ENCODE peak calls at places on chromosomes 7 and 10, in five cellular contexts. X, U, T, W and V are unnamed samples.

GRCh38 chr10:79285315-79286185 is 61.7 kb upstream of the PPIF start:
- DNase-seq in X (no peak), U (no peak), T (no peak), W (no peak), V (no peak)

GRCh38 chr10:46553238-46554049 is 3.0 kb downstream of the GPRIN2 start:
- DNase-seq in X (peak), U (peak), T (peak), W (no peak), V (peak)

GRCh38 chr10:107899075-107899474 is 734.6 kb upstream of the SORCS1 start:
- DNase-seq in X (no peak), U (no peak), T (no peak), W (no peak), V (no peak)

GRCh38 chr10:129568562-129569344 is 101.7 kb downstream of the MGMT start:
- DNase-seq in X (no peak), U (no peak), T (no peak), W (no peak), V (no peak)

GRCh38 chr10:47402681-47403301 is 18.7 kb upstream of the ZNF488 start:
- DNase-seq in X (peak), U (peak), T (peak), W (peak), V (peak)

GRCh38 chr10:127153166-127153565 is 43.2 kb downstream of the INSYN2A start:
- DNase-seq in X (no peak), U (no peak), T (no peak), W (no peak), V (no peak)

GRCh38 chr10:97659589-97659988 is 19.1 kb downstream of the PI4K2A start:
- DNase-seq in X (no peak), U (no peak), T (no peak), W (peak), V (no peak)

GRCh38 chr7:116259156-116259555 is 48.8 kb downstream of the TES start:
- DNase-seq in X (no peak), U (no peak), T (no peak), W (peak), V (no peak)

GRCh38 chr7:159049266-159050025 is 95.2 kb downstream of the VIPR2 start:
- DNase-seq in X (no peak), U (no peak), T (no peak), W (no peak), V (no peak)

GRCh38 chr7:27066148-27066547 is 29.7 kb downstream of the HOXA1 start:
- DNase-seq in X (no peak), U (no peak), T (no peak), W (no peak), V (no peak)

GRCh38 chr7:135877799-135878198 is 99.4 kb downstream of the MTPN start:
- DNase-seq in X (no peak), U (no peak), T (no peak), W (peak), V (no peak)

GRCh38 chr7:26857534-26858228 is 6.7 kb downstream of the SKAP2 start:
- DNase-seq in X (no peak), U (peak), T (peak), W (no peak), V (peak)

GRCh38 chr7:103613655-103614642 is 167.9 kb upstream of the SLC26A5 start:
- DNase-seq in X (no peak), U (no peak), T (no peak), W (peak), V (no peak)

GRCh38 chr10:122462533-122463465 is 1.4 kb downstream of the HTRA1 start:
- DNase-seq in X (no peak), U (peak), T (peak), W (peak), V (no peak)

GRCh38 chr10:49768731-49769130 is 6.6 kb upstream of the OGDHL start:
- DNase-seq in X (no peak), U (no peak), T (no peak), W (no peak), V (no peak)

GRCh38 chr7:74006451-74007259 is 21.3 kb upstream of the ELN start:
- DNase-seq in X (no peak), U (no peak), T (peak), W (peak), V (no peak)

GRCh38 chr7:21194936-21195335 is 232.9 kb upstream of the SP4 start:
- DNase-seq in X (no peak), U (no peak), T (no peak), W (no peak), V (no peak)

GRCh38 chr7:80707318-80707717 is 68.9 kb downstream of the CD36 start:
- DNase-seq in X (no peak), U (no peak), T (no peak), W (no peak), V (no peak)

GRCh38 chr7:2953099-2953498 is 90.6 kb downstream of the CARD11 start:
- DNase-seq in X (no peak), U (no peak), T (no peak), W (no peak), V (no peak)

GRCh38 chr10:27225011-27225590 is 15.5 kb downstream of the ACBD5 start:
- DNase-seq in X (no peak), U (no peak), T (no peak), W (no peak), V (no peak)

GRCh38 chr10:24034571-24034970 is 174.4 kb upstream of the KIAA1217 start:
- DNase-seq in X (no peak), U (no peak), T (no peak), W (peak), V (no peak)

GRCh38 chr10:77505431-77506334 is 131.9 kb downstream of the KCNMA1 start:
- DNase-seq in X (no peak), U (no peak), T (no peak), W (peak), V (no peak)

GRCh38 chr10:117318909-117319308 is 56.3 kb downstream of the PDZD8 start:
- DNase-seq in X (no peak), U (no peak), T (no peak), W (peak), V (no peak)

GRCh38 chr10:48444266-48444665 is 137.8 kb downstream of the MAPK8 start:
- DNase-seq in X (no peak), U (no peak), T (no peak), W (peak), V (no peak)

GRCh38 chr10:133565441-133566294 is at the start of gene SYCE1:
- DNase-seq in X (peak), U (peak), T (peak), W (no peak), V (peak)

GRCh38 chr7:140242057-140243031 is 65.6 kb upstream of the KDM7A start:
- DNase-seq in X (no peak), U (no peak), T (no peak), W (no peak), V (peak)

GRCh38 chr7:128791121-128791967 is 424 bp upstream of the CCDC136 start:
- DNase-seq in X (no peak), U (peak), T (peak), W (peak), V (peak)

GRCh38 chr7:4667776-4668509 is 14.2 kb upstream of the FOXK1 start:
- DNase-seq in X (no peak), U (peak), T (no peak), W (peak), V (no peak)

DNA sequence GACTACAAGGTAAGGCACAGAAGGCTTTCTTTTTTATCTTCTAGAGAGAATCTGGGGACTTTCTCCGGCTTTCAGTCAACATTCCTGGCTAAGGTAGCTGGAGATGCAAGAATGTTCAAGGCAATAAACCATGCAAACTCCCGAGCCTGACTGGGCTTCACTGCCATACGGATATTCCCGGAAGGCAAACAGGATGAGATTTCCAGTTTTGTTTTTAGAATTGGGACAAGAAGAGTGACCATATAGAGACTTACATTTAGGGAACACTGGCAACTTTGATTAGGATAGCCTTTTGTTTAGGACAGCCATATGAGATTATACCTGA is 269 bp downstream of the CALD1 start:
- DNase-seq in X (no peak), U (no peak), T (no peak), W (no peak), V (no peak)
- H3K27ac ChIP-seq in X (peak), U (peak), T (peak), W (peak), V (peak)

GRCh38 chr7:100802951-100803350 is 24.4 kb downstream of the EPHB4 start:
- DNase-seq in X (no peak), U (no peak), T (no peak), W (no peak), V (peak)
- H3K27ac ChIP-seq in X (peak), U (no peak), T (peak), W (peak), V (peak)

DNA sequence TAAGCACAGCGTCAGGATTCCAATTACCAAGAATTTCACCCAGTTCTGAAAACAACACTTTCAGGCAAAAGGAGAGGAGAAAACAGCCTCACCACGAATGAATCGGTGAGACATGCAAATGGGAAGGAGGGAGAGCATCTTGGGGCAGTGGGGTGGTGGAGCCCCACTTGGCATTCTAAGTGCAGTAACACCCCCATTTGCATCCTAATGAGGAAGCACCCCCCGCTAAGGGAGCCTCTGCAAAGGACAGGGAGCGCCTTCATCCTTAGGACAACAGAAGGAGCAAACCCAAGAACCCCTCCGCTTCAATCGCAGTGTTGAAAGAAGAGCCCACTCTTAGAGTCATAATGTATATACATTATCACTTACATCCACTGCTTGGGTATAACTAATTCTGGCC is 46.8 kb downstream of the NRAP start:
- DNase-seq in X (no peak), U (no peak), T (no peak), W (no peak), V (no peak)
- H3K27ac ChIP-seq in X (no peak), U (no peak), T (no peak), W (no peak), V (no peak)

GRCh38 chr10:65793738-65794425 is 1132.0 kb upstream of the LRRTM3 start:
- DNase-seq in X (no peak), U (no peak), T (no peak), W (peak), V (no peak)
- H3K27ac ChIP-seq in X (no peak), U (no peak), T (no peak), W (no peak), V (no peak)

DNA sequence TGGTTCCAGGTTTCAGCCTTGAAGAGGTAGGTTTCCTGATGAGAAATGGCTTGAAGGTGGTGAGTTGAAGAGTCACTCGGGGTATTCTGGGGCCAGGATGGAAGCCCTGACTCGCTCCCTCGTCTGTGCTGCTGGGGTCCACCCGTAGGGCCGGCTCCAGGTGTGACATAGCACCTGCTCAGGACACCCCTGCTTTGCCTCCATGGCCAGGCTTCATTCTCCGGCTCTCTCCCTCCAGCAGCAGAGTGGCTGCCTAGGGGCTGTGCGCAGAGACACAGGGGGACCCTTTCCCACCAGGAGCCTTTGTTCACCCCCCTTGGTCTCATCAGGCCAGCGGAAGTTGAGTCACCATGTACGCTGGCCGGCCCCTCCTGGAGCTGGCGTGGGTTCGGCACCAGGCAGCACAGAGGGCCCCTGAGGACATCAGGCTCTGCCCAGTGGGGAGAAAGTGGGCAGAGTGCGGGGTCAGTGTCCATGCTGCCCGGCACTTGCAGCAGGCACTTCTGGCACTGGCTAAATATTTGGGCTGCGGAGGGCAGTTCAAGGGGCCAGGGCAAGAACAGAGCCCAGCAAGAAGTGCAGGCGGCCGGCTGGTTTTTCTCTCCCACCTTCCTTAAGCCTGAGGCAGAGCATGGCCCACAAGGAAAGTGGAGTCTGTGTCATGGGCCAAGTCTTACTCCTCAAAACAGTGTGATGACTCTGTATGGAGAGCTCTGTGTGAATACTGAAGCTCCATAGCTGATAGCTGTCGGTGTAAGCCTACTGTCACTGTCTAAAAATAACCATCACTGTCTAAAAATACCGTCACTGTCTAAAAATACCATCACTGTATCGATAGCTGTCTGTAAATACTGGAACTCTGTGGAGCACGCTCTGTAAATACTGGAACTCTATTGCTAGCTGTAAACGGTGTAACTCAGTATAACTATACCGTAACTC is 3.7 kb upstream of the PRKAR1B start:
- DNase-seq in X (no peak), U (no peak), T (no peak), W (no peak), V (peak)
- H3K27ac ChIP-seq in X (no peak), U (no peak), T (no peak), W (peak), V (no peak)

DNA sequence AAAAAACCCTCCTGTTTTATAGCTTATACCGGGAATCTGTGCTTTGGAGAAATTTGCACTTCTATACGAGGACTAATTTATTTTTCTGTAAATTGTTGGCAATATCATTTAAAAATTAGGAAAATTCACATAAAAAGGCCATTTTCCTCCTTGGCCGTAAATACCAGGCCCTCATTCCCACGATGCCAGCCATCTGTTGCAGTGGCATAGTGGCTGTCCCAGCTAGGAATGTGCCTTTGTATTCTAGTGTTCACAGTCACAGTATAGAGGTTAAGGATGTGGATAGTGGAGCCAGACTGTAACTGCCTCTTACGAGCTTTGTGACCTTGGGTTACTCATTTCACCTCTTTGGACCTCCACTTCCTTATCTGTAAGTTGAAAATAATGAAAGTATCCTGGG is 312.5 kb downstream of the GPR158 start:
- DNase-seq in X (no peak), U (no peak), T (no peak), W (no peak), V (no peak)
- H3K27ac ChIP-seq in X (no peak), U (no peak), T (no peak), W (no peak), V (no peak)

GRCh38 chr10:121187375-121187774 is 336.2 kb downstream of the WDR11 start:
- DNase-seq in X (no peak), U (no peak), T (no peak), W (no peak), V (no peak)
- H3K27ac ChIP-seq in X (no peak), U (no peak), T (no peak), W (peak), V (no peak)

GRCh38 chr7:37784015-37784414 is 64.4 kb upstream of the NME8 start:
- DNase-seq in X (no peak), U (no peak), T (no peak), W (no peak), V (no peak)

GRCh38 chr7:37782166-37782565 is 66.2 kb upstream of the NME8 start:
- DNase-seq in X (no peak), U (peak), T (no peak), W (no peak), V (no peak)

DNA sequence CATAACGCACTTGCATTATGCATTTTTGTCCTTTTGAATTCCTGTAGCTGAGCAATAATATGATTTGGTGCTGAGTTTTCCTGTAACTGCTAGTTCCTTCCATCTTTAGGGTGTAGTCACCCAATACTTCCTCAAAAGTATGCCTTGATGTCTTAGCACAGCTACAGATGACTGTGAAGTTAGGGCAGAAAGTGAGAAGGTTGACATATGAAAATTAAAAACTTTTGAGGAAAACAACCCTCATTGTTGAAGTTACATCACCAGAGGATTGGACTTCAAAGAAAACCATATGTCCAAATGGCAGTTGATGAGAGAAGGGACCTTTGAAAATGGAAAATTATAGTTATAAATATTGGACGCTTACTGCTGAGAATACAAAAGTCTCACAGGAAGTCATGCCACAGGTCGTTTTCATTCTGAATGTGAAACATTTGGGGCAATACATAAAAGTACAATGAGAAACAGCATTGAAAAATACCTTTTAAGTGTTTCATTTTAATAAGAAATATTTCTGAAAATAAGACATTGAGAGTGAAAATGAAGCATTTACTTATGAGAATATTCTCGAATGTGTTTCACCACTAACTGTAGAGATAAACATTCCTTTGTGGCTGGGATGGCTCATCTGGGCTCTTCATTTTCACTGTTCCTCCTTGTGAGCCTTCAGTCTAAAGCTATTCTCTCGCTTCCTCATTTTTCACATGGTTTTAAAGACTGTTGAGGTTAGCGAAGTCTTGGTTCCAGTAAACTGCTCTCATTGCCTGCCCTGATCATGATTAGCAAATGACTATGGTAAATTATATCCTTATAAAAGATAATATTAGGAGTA is 61.4 kb upstream of the NME8 start:
- DNase-seq in X (no peak), U (no peak), T (no peak), W (no peak), V (no peak)
- H3K27ac ChIP-seq in X (no peak), U (no peak), T (no peak), W (no peak), V (peak)

DNA sequence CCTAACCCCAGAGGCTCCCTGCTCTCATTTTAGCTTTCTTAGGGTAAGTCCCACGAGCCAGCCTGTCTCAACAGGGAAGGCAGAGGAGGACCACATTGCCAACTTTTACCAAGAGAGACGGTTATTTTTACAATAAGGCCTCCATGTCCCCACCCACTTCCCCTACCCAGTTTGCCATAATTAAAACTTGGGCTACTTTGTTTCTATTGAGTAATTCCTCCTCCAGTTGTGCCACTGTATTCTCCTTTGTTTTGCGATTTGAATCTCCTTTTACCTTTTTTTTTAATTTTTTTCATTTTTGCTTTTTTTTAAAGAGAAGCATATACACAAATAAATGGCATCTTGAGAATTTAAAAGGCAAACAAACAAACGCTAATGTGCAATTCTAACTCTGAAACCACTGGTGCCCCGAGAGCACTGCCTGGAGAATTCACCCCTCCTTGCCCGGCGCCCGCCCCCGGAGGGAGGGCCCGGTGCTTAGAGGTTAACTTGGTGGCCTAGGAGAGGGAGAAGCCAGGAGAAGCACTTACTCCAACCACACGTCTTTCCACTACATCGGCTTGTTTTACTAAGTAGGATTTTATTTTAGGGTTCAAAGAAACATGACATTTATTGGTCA is 282.3 kb downstream of the USP6NL start:
- DNase-seq in X (no peak), U (no peak), T (no peak), W (no peak), V (no peak)
- H3K27ac ChIP-seq in X (no peak), U (no peak), T (peak), W (no peak), V (no peak)

DNA sequence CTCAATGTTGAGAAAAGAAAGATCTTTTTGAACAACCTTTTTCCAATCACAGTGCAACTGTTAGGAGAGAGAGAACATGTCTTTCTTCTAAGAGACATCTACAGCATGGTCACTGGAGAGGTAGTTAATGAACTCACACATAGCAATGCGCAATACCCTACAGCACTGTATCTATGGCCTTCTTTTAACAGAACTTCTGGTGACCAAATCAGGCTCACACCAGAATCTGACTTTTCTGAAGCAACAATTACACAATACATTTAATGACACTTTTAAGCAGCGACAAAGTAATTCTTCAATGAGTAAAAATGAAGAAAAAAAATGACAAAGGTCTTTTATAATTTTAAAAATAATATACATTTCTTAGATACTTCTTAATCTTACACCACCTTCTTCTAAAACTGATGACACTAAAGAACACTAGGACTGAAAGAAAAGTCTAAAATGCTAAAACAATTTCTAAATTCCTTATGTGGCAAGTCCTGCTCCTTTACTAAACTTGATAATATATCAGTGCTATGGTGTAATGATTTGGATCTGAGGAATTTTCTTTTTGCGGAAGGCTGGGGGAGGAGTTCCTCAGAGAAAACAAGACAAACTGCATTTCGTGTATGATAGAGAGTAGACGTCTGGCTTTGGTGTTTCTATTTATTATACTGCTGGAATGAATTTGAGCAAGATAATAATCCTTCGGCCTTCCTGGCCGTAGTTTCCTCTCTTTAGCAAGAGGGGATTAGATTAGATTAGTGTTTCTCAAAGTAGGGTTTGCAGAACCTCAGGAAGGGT is 166.3 kb downstream of the ZNF438 start:
- DNase-seq in X (no peak), U (no peak), T (no peak), W (peak), V (no peak)
- H3K27ac ChIP-seq in X (no peak), U (no peak), T (no peak), W (no peak), V (no peak)